ENCODE peak calls at places on chromosomes 1 and 21, in four cellular contexts. R is B cell, U is GM04503, B is KBM-7. S is an unnamed sample.

GRCh38 chr1:89363196-89363595 is 663 bp upstream of the GBP6 start:
- DNase-seq in U (no peak), B (no peak), R (no peak), S (no peak)

GRCh38 chr1:165815725-165816124 is 11.7 kb upstream of the UCK2 start:
- DNase-seq in B (no peak), U (no peak), R (no peak), S (no peak)

GRCh38 chr21:15222711-15223110 is 157.9 kb upstream of the NRIP1 start:
- DNase-seq in U (no peak), B (no peak), R (no peak), S (no peak)

GRCh38 chr1:117610036-117610435 is 4.2 kb downstream of the TENT5C start:
- DNase-seq in R (no peak), U (no peak), B (no peak), S (no peak)

GRCh38 chr21:15775981-15776380 is 46.2 kb downstream of the USP25 start:
- DNase-seq in U (peak), R (no peak), B (no peak), S (no peak)

GRCh38 chr1:24893431-24893830 is 36.6 kb downstream of the RUNX3 start:
- DNase-seq in R (no peak), U (no peak), B (no peak), S (no peak)

GRCh38 chr1:10939654-10940450 is 72.6 kb upstream of the TARDBP start:
- DNase-seq in B (peak), U (no peak), R (peak), S (no peak)

GRCh38 chr1:111553199-111553598 is 49.8 kb upstream of the ADORA3 start:
- DNase-seq in B (no peak), R (no peak), U (peak), S (no peak)

GRCh38 chr21:28822882-28823335 is 169.8 kb downstream of the LTN1 start:
- DNase-seq in R (no peak), U (peak), B (no peak), S (no peak)

GRCh38 chr1:1847061-1847460 is 43.8 kb downstream of the GNB1 start:
- DNase-seq in B (no peak), U (no peak), R (no peak), S (no peak)

GRCh38 chr1:180994262-180994661 is 28.4 kb downstream of the STX6 start:
- DNase-seq in R (no peak), U (no peak), B (no peak), S (no peak)

GRCh38 chr21:15929536-15929935 is 199.8 kb downstream of the USP25 start:
- DNase-seq in B (no peak), U (no peak), R (no peak), S (no peak)

GRCh38 chr1:64864018-64864945 is 102.1 kb downstream of the JAK1 start:
- DNase-seq in R (peak), B (peak), U (no peak), S (peak)

GRCh38 chr1:177256153-177256814 is 85.5 kb downstream of the BRINP2 start:
- DNase-seq in R (no peak), B (peak), U (peak), S (no peak)

GRCh38 chr1:205632374-205633169 is 761 bp upstream of the ELK4 start:
- DNase-seq in U (no peak), R (no peak), B (no peak), S (no peak)

GRCh38 chr1:55402117-55402516 is 187.0 kb upstream of the USP24 start:
- DNase-seq in U (peak), R (no peak), B (no peak), S (no peak)

GRCh38 chr1:54394104-54394503 is 12.1 kb downstream of the SSBP3 start:
- DNase-seq in B (no peak), U (no peak), R (no peak), S (no peak)

GRCh38 chr1:7755448-7755847 is 15.6 kb upstream of the VAMP3 start:
- DNase-seq in B (peak), R (no peak), U (no peak), S (no peak)

GRCh38 chr1:226882631-226883409 is 12.4 kb downstream of the PSEN2 start:
- DNase-seq in R (peak), U (no peak), B (no peak), S (no peak)

GRCh38 chr1:54297596-54298283 is 97.8 kb downstream of the MRPL37 start:
- DNase-seq in R (no peak), B (no peak), U (no peak), S (no peak)

GRCh38 chr1:9651565-9652378 is at the start of gene PIK3CD:
- DNase-seq in R (peak), B (peak), U (no peak), S (no peak)

GRCh38 chr1:228454238-228454637 is 32.9 kb upstream of the RNF187 start:
- DNase-seq in B (no peak), R (no peak), U (no peak), S (no peak)

GRCh38 chr1:17046043-17046657 is 7.7 kb downstream of the SDHB start:
- DNase-seq in U (no peak), B (peak), R (peak), S (no peak)

GRCh38 chr1:21572141-21572540 is 62.9 kb downstream of the ALPL start:
- DNase-seq in U (no peak), B (no peak), R (no peak), S (no peak)

GRCh38 chr1:23559985-23560755 is 869 bp upstream of the ID3 start:
- DNase-seq in U (no peak), B (no peak), R (no peak), S (no peak)

GRCh38 chr21:20591294-20591693 is 406.9 kb upstream of the NCAM2 start:
- DNase-seq in B (peak), R (no peak), U (no peak), S (no peak)

GRCh38 chr1:60869264-60869663 is 213.1 kb upstream of the NFIA start:
- DNase-seq in U (no peak), B (no peak), R (no peak), S (no peak)

GRCh38 chr1:220804202-220804586 is 17.5 kb downstream of the MTARC1 start:
- DNase-seq in U (no peak), B (no peak), R (no peak), S (no peak)

GRCh38 chr1:23577056-23577985 is 18.0 kb upstream of the ID3 start:
- DNase-seq in R (peak), U (peak), B (no peak), S (no peak)

GRCh38 chr1:232766224-232766890 is 38.9 kb upstream of the MAP10 start:
- DNase-seq in R (no peak), U (no peak), B (no peak), S (no peak)

GRCh38 chr1:30319765-30320580 is 403.4 kb downstream of the MATN1 start:
- DNase-seq in U (no peak), B (no peak), R (no peak), S (no peak)

GRCh38 chr1:10671090-10671489 is 125.4 kb downstream of the CASZ1 start:
- DNase-seq in B (no peak), R (peak), U (no peak), S (no peak)

GRCh38 chr1:15826810-15827507 is 19.5 kb upstream of the UQCRHL start:
- DNase-seq in U (no peak), B (no peak), R (no peak), S (no peak)

GRCh38 chr1:20981903-20982695 is 194.6 kb downstream of the EIF4G3 start:
- DNase-seq in R (no peak), U (no peak), B (no peak), S (no peak)

GRCh38 chr1:69569281-69569970 is 1.7 kb downstream of the LRRC7 start:
- DNase-seq in R (peak), U (no peak), B (no peak), S (no peak)

S was measured in central memory CD8-positive, alpha-beta T cell.